ENCODE peak calls at places on chromosomes 3 and 15, in five cellular contexts. V is fibroblast of lung; Z is CD8-positive, alpha-beta T cell; T is CD4-positive, alpha-beta memory T cell; W is Panc1. Y is an unnamed sample.

GRCh38 chr3:13159890-13160289 is 86.7 kb upstream of the IQSEC1 start:
- DNase-seq in V (no peak), Z (no peak), T (no peak), W (no peak), Y (no peak)

GRCh38 chr3:71064288-71064975 is 519.1 kb downstream of the FOXP1 start:
- DNase-seq in V (peak), Z (peak), T (peak), W (no peak), Y (peak)

GRCh38 chr3:51622868-51623267 is 48.2 kb upstream of the TEX264 start:
- DNase-seq in V (peak), Z (no peak), T (no peak), W (no peak), Y (no peak)

GRCh38 chr3:173690542-173690941 is 293.0 kb downstream of the NLGN1 start:
- DNase-seq in V (peak), Z (no peak), T (no peak), W (no peak), Y (no peak)

GRCh38 chr3:194058189-194058571 is 77.8 kb upstream of the HES1 start:
- DNase-seq in V (peak), Z (no peak), T (peak), W (no peak), Y (no peak)

GRCh38 chr3:136042608-136043221 is 77.2 kb downstream of the PPP2R3A start:
- DNase-seq in V (peak), Z (no peak), T (peak), W (peak), Y (no peak)

GRCh38 chr15:99857836-99858235 is 124.6 kb upstream of the LYSMD4 start:
- DNase-seq in V (no peak), Z (no peak), T (no peak), W (no peak), Y (no peak)

GRCh38 chr15:35624881-35625280 is 78.9 kb upstream of the DPH6 start:
- DNase-seq in V (peak), Z (no peak), T (no peak), W (no peak), Y (no peak)

GRCh38 chr3:42652611-42653302 is 740 bp upstream of the ZBTB47 start:
- DNase-seq in V (peak), Z (no peak), T (no peak), W (no peak), Y (no peak)

GRCh38 chr3:127690823-127691452 is 18.2 kb downstream of the ABTB1 start:
- DNase-seq in V (peak), Z (no peak), T (no peak), W (no peak), Y (no peak)

GRCh38 chr3:150535204-150535603 is 11.1 kb downstream of the SERP1 start:
- DNase-seq in V (no peak), Z (no peak), T (no peak), W (no peak), Y (no peak)

GRCh38 chr15:32803631-32804030 is 85.8 kb downstream of the GREM1 start:
- DNase-seq in V (no peak), Z (no peak), T (no peak), W (no peak), Y (no peak)

GRCh38 chr3:57729339-57730039 is 26.6 kb upstream of the SLMAP start:
- DNase-seq in V (no peak), Z (no peak), T (no peak), W (no peak), Y (no peak)

GRCh38 chr3:183540501-183541234 is 14.8 kb downstream of the KLHL6 start:
- DNase-seq in V (no peak), Z (no peak), T (no peak), W (no peak), Y (no peak)

GRCh38 chr15:66288796-66289195 is 4.6 kb upstream of the DIS3L start:
- DNase-seq in V (peak), Z (no peak), T (no peak), W (no peak), Y (no peak)

GRCh38 chr3:45832691-45833090 is 9.2 kb downstream of the LZTFL1 start:
- DNase-seq in V (peak), Z (no peak), T (no peak), W (no peak), Y (no peak)

GRCh38 chr15:38707802-38708671 is 143.4 kb upstream of the RASGRP1 start:
- DNase-seq in V (peak), Z (no peak), T (peak), W (no peak), Y (no peak)

GRCh38 chr3:69095636-69096035 is 10.9 kb downstream of the ARL6IP5 start:
- DNase-seq in V (no peak), Z (no peak), T (peak), W (no peak), Y (no peak)

GRCh38 chr3:198043149-198043548 is 83.1 kb downstream of the LMLN start:
- DNase-seq in V (no peak), Z (no peak), T (no peak), W (no peak), Y (no peak)

GRCh38 chr3:30285188-30286006 is 321.0 kb upstream of the TGFBR2 start:
- DNase-seq in V (no peak), Z (no peak), T (no peak), W (no peak), Y (no peak)

GRCh38 chr15:68980786-68981185 is 33.7 kb upstream of the NOX5 start:
- DNase-seq in V (no peak), Z (no peak), T (no peak), W (no peak), Y (no peak)

GRCh38 chr3:12194669-12195161 is 36.0 kb upstream of the TIMP4 start:
- DNase-seq in V (peak), Z (no peak), T (peak), W (peak), Y (no peak)

GRCh38 chr3:8769088-8769822 is at the start of gene OXTR:
- DNase-seq in V (peak), Z (peak), T (peak), W (peak), Y (peak)

GRCh38 chr15:67104453-67104852 is 39.1 kb downstream of the SMAD3 start:
- DNase-seq in V (no peak), Z (no peak), T (no peak), W (no peak), Y (peak)

GRCh38 chr3:40358454-40358853 is 28.5 kb upstream of the ENTPD3 start:
- DNase-seq in V (no peak), Z (no peak), T (no peak), W (no peak), Y (no peak)

GRCh38 chr3:98188553-98188952 is 22.1 kb downstream of the OR5H15 start:
- DNase-seq in V (no peak), Z (no peak), T (peak), W (no peak), Y (no peak)

GRCh38 chr3:129404610-129405009 is 23.8 kb downstream of the EFCAB12 start:
- DNase-seq in V (no peak), Z (no peak), T (no peak), W (no peak), Y (no peak)

GRCh38 chr3:73228425-73228824 is 167.0 kb downstream of the EBLN2 start:
- DNase-seq in V (no peak), Z (no peak), T (no peak), W (no peak), Y (no peak)